ENCODE peak calls at places on chromosomes 2 and 18, in eight cellular contexts. Y is neural progenitor cell; B is activated gamma-delta T cell; I is activated naive CD4-positive, alpha-beta T cell treated with anti-CD3 and anti-CD28 coated beads, Interleukin-2, amount 50 U/mL, for 72 hours; U is EL; N is CD8-positive, alpha-beta memory T cell; K is glutamatergic neuron; M is epithelial cell of esophagus. Q is an unnamed sample.
A peak's percentile ranks its signal among the peaks of the same experiment; 100 is the strongest.

GRCh38 chr2:70569559-70569958 is 15.9 kb upstream of the TGFA start:
- DNase-seq in I (no peak), K (no peak), M (peak; percentile 94), U (no peak), B (no peak), Y (no peak), N (no peak), Q (no peak)

GRCh38 chr2:145764631-145765030 is 1244.7 kb upstream of the ZEB2 start:
- DNase-seq in N (no peak), K (peak; percentile 52), Y (no peak), B (no peak), I (no peak), U (no peak), M (no peak), Q (no peak)

GRCh38 chr2:88885275-88885674 is 193.8 kb downstream of the RPIA start:
- DNase-seq in M (no peak), U (no peak), K (no peak), N (no peak), B (no peak), I (no peak), Y (no peak), Q (no peak)

GRCh38 chr2:69061518-69061917 is 48.5 kb downstream of the ANTXR1 start:
- DNase-seq in B (no peak), K (no peak), I (no peak), M (no peak), U (no peak), Y (no peak), N (no peak), Q (no peak)

GRCh38 chr18:37276111-37276510 is 289.5 kb downstream of the CELF4 start:
- DNase-seq in M (no peak), K (no peak), Y (no peak), B (no peak), N (no peak), I (no peak), U (no peak), Q (no peak)

GRCh38 chr2:72011356-72011661 is 136.4 kb downstream of the CYP26B1 start:
- DNase-seq in Y (no peak), K (no peak), M (no peak), N (no peak), I (no peak), U (no peak), B (no peak), Q (no peak)

GRCh38 chr18:69326094-69326493 is 74.6 kb upstream of the DOK6 start:
- DNase-seq in U (no peak), Y (no peak), I (no peak), B (no peak), N (no peak), M (peak; percentile 7), K (no peak), Q (no peak)

GRCh38 chr2:133143649-133144048 is 424.6 kb downstream of the NCKAP5 start:
- DNase-seq in B (no peak), U (no peak), M (no peak), N (no peak), Y (no peak), K (no peak), I (no peak), Q (no peak)

GRCh38 chr2:48210189-48210588 is 303.9 kb upstream of the FBXO11 start:
- DNase-seq in U (peak; percentile 21), B (no peak), Y (no peak), K (no peak), N (no peak), I (no peak), M (peak; percentile 17), Q (no peak)

GRCh38 chr2:205914736-205915510 is 171.1 kb downstream of the INO80D start:
- DNase-seq in Y (no peak), K (no peak), N (no peak), I (no peak), B (no peak), M (peak; percentile 14), U (no peak), Q (no peak)

GRCh38 chr2:108870069-108870644 is 83.6 kb downstream of the CCDC138 start:
- DNase-seq in K (no peak), I (no peak), Y (no peak), B (no peak), U (no peak), N (no peak), M (no peak), Q (no peak)

GRCh38 chr2:23482188-23482587 is 97.2 kb downstream of the KLHL29 start:
- DNase-seq in K (no peak), M (no peak), Y (no peak), I (no peak), N (no peak), U (no peak), B (no peak), Q (no peak)

GRCh38 chr2:2234398-2234797 is 96.7 kb downstream of the MYT1L start:
- DNase-seq in I (no peak), B (no peak), Y (peak; percentile 15), U (no peak), N (no peak), M (no peak), K (no peak), Q (no peak)

GRCh38 chr2:237306083-237306786 is 107.7 kb downstream of the COL6A3 start:
- DNase-seq in I (no peak), Y (no peak), K (no peak), U (peak; percentile 80), N (no peak), M (no peak), B (no peak), Q (no peak)

GRCh38 chr2:28976584-28976983 is 4.5 kb upstream of the TOGARAM2 start:
- DNase-seq in Y (no peak), B (no peak), K (no peak), N (no peak), U (peak; percentile 91), I (no peak), M (peak; percentile 92), Q (no peak)

GRCh38 chr2:63023444-63023843 is 27.2 kb upstream of the OTX1 start:
- DNase-seq in U (peak; percentile 57), M (peak; percentile 51), K (no peak), I (no peak), Y (peak; percentile 61), N (no peak), B (no peak), Q (no peak)

GRCh38 chr18:49668583-49669290 is 106.9 kb downstream of the LIPG start:
- DNase-seq in Y (peak; percentile 48), B (no peak), N (no peak), K (no peak), U (no peak), I (no peak), M (peak; percentile 24), Q (no peak)

GRCh38 chr2:46363535-46364170 is 66.4 kb downstream of the EPAS1 start:
- DNase-seq in Y (no peak), M (peak; percentile 44), B (no peak), U (peak; percentile 61), N (no peak), K (no peak), I (no peak), Q (no peak)

GRCh38 chr18:46140173-46140572 is 36.0 kb downstream of the HAUS1 start:
- DNase-seq in N (no peak), K (no peak), M (no peak), I (no peak), Y (no peak), B (no peak), U (no peak), Q (no peak)

GRCh38 chr2:202671317-202672035 is 36.7 kb downstream of the FAM117B start:
- DNase-seq in N (no peak), Y (no peak), K (no peak), M (peak; percentile 8), B (no peak), I (no peak), U (no peak), Q (no peak)

GRCh38 chr2:8661736-8662135 is 20.1 kb upstream of the ID2 start:
- DNase-seq in B (no peak), Y (no peak), U (peak; percentile 22), N (no peak), M (no peak), K (no peak), I (no peak), Q (no peak)

GRCh38 chr2:73890301-73891092 is 2.3 kb upstream of the ACTG2 start:
- DNase-seq in M (no peak), K (no peak), Y (no peak), I (no peak), U (no peak), N (no peak), B (no peak), Q (no peak)

GRCh38 chr2:221554769-221555510 is 17.2 kb downstream of the EPHA4 start:
- DNase-seq in M (no peak), K (peak; percentile 40), Y (peak; percentile 42), I (no peak), U (peak; percentile 24), N (no peak), B (no peak), Q (peak; percentile 57)

GRCh38 chr2:150141241-150142001 is 346.0 kb downstream of the RND3 start:
- DNase-seq in B (no peak), U (peak; percentile 73), K (no peak), N (no peak), M (peak; percentile 36), I (no peak), Y (no peak), Q (no peak)

GRCh38 chr18:38025433-38026038 is 459.9 kb upstream of the CELF4 start:
- DNase-seq in Y (peak; percentile 5), M (no peak), B (no peak), N (no peak), K (no peak), U (no peak), I (no peak), Q (no peak)

GRCh38 chr2:238986491-238987351 is 138.8 kb downstream of the TWIST2 start:
- DNase-seq in I (no peak), K (no peak), N (no peak), M (no peak), B (no peak), Y (no peak), U (no peak), Q (no peak)

GRCh38 chr2:215817046-215817445 is 196.3 kb downstream of the MREG start:
- DNase-seq in M (peak; percentile 63), N (no peak), Y (no peak), B (no peak), K (no peak), I (no peak), U (no peak), Q (no peak)

GRCh38 chr2:105330681-105331375 is 1.3 kb upstream of the TGFBRAP1 start:
- DNase-seq in N (no peak), B (no peak), K (no peak), M (no peak), I (no peak), U (no peak), Y (no peak), Q (no peak)

Q was measured in NT2/D1.